ENCODE peak calls at places on chromosomes 1 and 21, in four cellular contexts. One of them, this sample, is unnamed.

GRCh38 chr1:84757301-84757700 is 67.0 kb upstream of the SSX2IP start:
- DNase-seq in caudate nucleus: no peak
- DNase-seq in T follicular helper cell: no peak
- DNase-seq in NCI-H446: no peak
- DNase-seq in this sample: no peak

GRCh38 chr1:226626577-226626956 is 78.0 kb downstream of the STUM start:
- DNase-seq in caudate nucleus: peak; percentile 60
- DNase-seq in T follicular helper cell: peak; percentile 63
- DNase-seq in NCI-H446: peak; percentile 28
- DNase-seq in this sample: peak; percentile 9

GRCh38 chr21:46096997-46097825 is 701 bp upstream of the COL6A2 start:
- DNase-seq in caudate nucleus: no peak
- DNase-seq in T follicular helper cell: no peak
- DNase-seq in NCI-H446: no peak
- DNase-seq in this sample: no peak

GRCh38 chr1:225767591-225768540 is 9.8 kb upstream of the SRP9 start:
- DNase-seq in caudate nucleus: no peak
- DNase-seq in T follicular helper cell: no peak
- DNase-seq in NCI-H446: peak; percentile 91
- DNase-seq in this sample: peak; percentile 88

GRCh38 chr1:229230136-229230892 is 40.6 kb upstream of the RAB4A start:
- DNase-seq in caudate nucleus: no peak
- DNase-seq in T follicular helper cell: no peak
- DNase-seq in NCI-H446: peak; percentile 18
- DNase-seq in this sample: no peak

GRCh38 chr1:72186733-72187307 is 95.5 kb downstream of the NEGR1 start:
- DNase-seq in caudate nucleus: no peak
- DNase-seq in T follicular helper cell: no peak
- DNase-seq in NCI-H446: no peak
- DNase-seq in this sample: peak; percentile 24

GRCh38 chr1:38152351-38153082 is 105.9 kb upstream of the POU3F1 start:
- DNase-seq in caudate nucleus: no peak
- DNase-seq in T follicular helper cell: no peak
- DNase-seq in NCI-H446: peak; percentile 61
- DNase-seq in this sample: peak; percentile 36

GRCh38 chr1:25733271-25733670 is 66.7 kb upstream of the SELENON start:
- DNase-seq in caudate nucleus: no peak
- DNase-seq in T follicular helper cell: no peak
- DNase-seq in NCI-H446: no peak
- DNase-seq in this sample: no peak

GRCh38 chr1:50066806-50067205 is 41.9 kb upstream of the ELAVL4 start:
- DNase-seq in caudate nucleus: no peak
- DNase-seq in T follicular helper cell: no peak
- DNase-seq in NCI-H446: no peak
- DNase-seq in this sample: no peak

GRCh38 chr1:180181048-180181447 is 26.4 kb downstream of the QSOX1 start:
- DNase-seq in caudate nucleus: no peak
- DNase-seq in T follicular helper cell: no peak
- DNase-seq in NCI-H446: no peak
- DNase-seq in this sample: peak; percentile 60

GRCh38 chr1:15762546-15762945 is 4.0 kb downstream of the FBLIM1 start:
- DNase-seq in caudate nucleus: no peak
- DNase-seq in T follicular helper cell: no peak
- DNase-seq in NCI-H446: no peak
- DNase-seq in this sample: no peak

GRCh38 chr1:28144203-28145135 is 32.0 kb downstream of the PTAFR start:
- DNase-seq in caudate nucleus: no peak
- DNase-seq in T follicular helper cell: no peak
- DNase-seq in NCI-H446: no peak
- DNase-seq in this sample: no peak

GRCh38 chr1:211285196-211285595 is 26.0 kb downstream of the RCOR3 start:
- DNase-seq in caudate nucleus: no peak
- DNase-seq in T follicular helper cell: no peak
- DNase-seq in NCI-H446: no peak
- DNase-seq in this sample: no peak

GRCh38 chr1:226598455-226598849 is 49.9 kb downstream of the STUM start:
- DNase-seq in caudate nucleus: no peak
- DNase-seq in T follicular helper cell: no peak
- DNase-seq in NCI-H446: no peak
- DNase-seq in this sample: no peak

GRCh38 chr1:24899581-24900485 is 30.2 kb downstream of the RUNX3 start:
- DNase-seq in caudate nucleus: no peak
- DNase-seq in T follicular helper cell: no peak
- DNase-seq in NCI-H446: no peak
- DNase-seq in this sample: no peak